ENCODE peak calls at places on chromosomes 2 and 18, in eight cellular contexts. One of them, this sample, is unnamed. For H3K4me1, the result is how much of the 10 kb centered on the place peaks cover.

GRCh38 chr2:240353086-240353798 is 82.2 kb upstream of the GPC1 start:
- DNase-seq in GM23338: no peak
- DNase-seq in fibroblast of lung: no peak
- DNase-seq in heart left ventricle: no peak
- DNase-seq in CD8-positive, alpha-beta T cell: no peak
- DNase-seq in kidney: no peak
- DNase-seq in prostate gland: no peak
- DNase-seq in psoas muscle: no peak
- DNase-seq in this sample: no peak

GRCh38 chr2:43051316-43051715 is 175.1 kb downstream of the ZFP36L2 start:
- DNase-seq in prostate gland: no peak
- DNase-seq in kidney: no peak
- DNase-seq in CD8-positive, alpha-beta T cell: peak
- DNase-seq in GM23338: no peak
- DNase-seq in fibroblast of lung: peak
- DNase-seq in heart left ventricle: no peak
- DNase-seq in psoas muscle: no peak
- DNase-seq in this sample: peak

GRCh38 chr2:10217499-10217861 is 85.2 kb upstream of the HPCAL1 start:
- DNase-seq in fibroblast of lung: no peak
- DNase-seq in prostate gland: no peak
- DNase-seq in heart left ventricle: no peak
- DNase-seq in CD8-positive, alpha-beta T cell: no peak
- DNase-seq in psoas muscle: no peak
- DNase-seq in kidney: no peak
- DNase-seq in GM23338: no peak
- DNase-seq in this sample: no peak

GRCh38 chr2:3483227-3483985 is 35.9 kb downstream of the ADI1 start:
- DNase-seq in heart left ventricle: peak
- DNase-seq in fibroblast of lung: peak
- DNase-seq in CD8-positive, alpha-beta T cell: no peak
- DNase-seq in prostate gland: peak
- DNase-seq in psoas muscle: peak
- DNase-seq in GM23338: peak
- DNase-seq in kidney: peak
- DNase-seq in this sample: no peak

GRCh38 chr2:44295636-44296359 is 20.5 kb downstream of the SLC3A1 start:
- DNase-seq in kidney: no peak
- DNase-seq in heart left ventricle: no peak
- DNase-seq in fibroblast of lung: no peak
- DNase-seq in GM23338: peak
- DNase-seq in psoas muscle: no peak
- DNase-seq in CD8-positive, alpha-beta T cell: no peak
- DNase-seq in prostate gland: no peak
- DNase-seq in this sample: no peak

GRCh38 chr18:61841709-61842108 is 51.1 kb downstream of the RNF152 start:
- DNase-seq in fibroblast of lung: no peak
- DNase-seq in CD8-positive, alpha-beta T cell: no peak
- DNase-seq in heart left ventricle: no peak
- DNase-seq in psoas muscle: no peak
- DNase-seq in GM23338: no peak
- DNase-seq in kidney: no peak
- DNase-seq in prostate gland: no peak
- DNase-seq in this sample: no peak

GRCh38 chr2:42775186-42775585 is 11.3 kb upstream of the OXER1 start:
- DNase-seq in CD8-positive, alpha-beta T cell: no peak
- DNase-seq in heart left ventricle: no peak
- DNase-seq in prostate gland: no peak
- DNase-seq in psoas muscle: no peak
- DNase-seq in GM23338: no peak
- DNase-seq in fibroblast of lung: no peak
- DNase-seq in kidney: no peak
- DNase-seq in this sample: no peak

GRCh38 chr2:239351687-239352086 is 49.1 kb downstream of the HDAC4 start:
- DNase-seq in prostate gland: no peak
- DNase-seq in CD8-positive, alpha-beta T cell: no peak
- DNase-seq in heart left ventricle: no peak
- DNase-seq in psoas muscle: no peak
- DNase-seq in kidney: no peak
- DNase-seq in GM23338: no peak
- DNase-seq in fibroblast of lung: no peak
- DNase-seq in this sample: no peak

GRCh38 chr2:2116657-2117056 is 214.4 kb downstream of the MYT1L start:
- DNase-seq in prostate gland: no peak
- DNase-seq in psoas muscle: no peak
- DNase-seq in CD8-positive, alpha-beta T cell: no peak
- DNase-seq in kidney: no peak
- DNase-seq in heart left ventricle: peak
- DNase-seq in GM23338: no peak
- DNase-seq in fibroblast of lung: no peak
- DNase-seq in this sample: no peak

GRCh38 chr2:75589344-75590105 is 28.8 kb upstream of the EVA1A start:
- DNase-seq in fibroblast of lung: peak
- DNase-seq in heart left ventricle: no peak
- DNase-seq in GM23338: no peak
- DNase-seq in CD8-positive, alpha-beta T cell: no peak
- DNase-seq in psoas muscle: no peak
- DNase-seq in kidney: no peak
- DNase-seq in prostate gland: no peak
- DNase-seq in this sample: no peak

GRCh38 chr18:61926532-61926931 is 33.7 kb upstream of the RNF152 start:
- DNase-seq in CD8-positive, alpha-beta T cell: no peak
- DNase-seq in psoas muscle: no peak
- DNase-seq in kidney: no peak
- DNase-seq in fibroblast of lung: no peak
- DNase-seq in prostate gland: no peak
- DNase-seq in GM23338: no peak
- DNase-seq in heart left ventricle: no peak
- DNase-seq in this sample: no peak

GRCh38 chr2:55063226-55063625 is 13.0 kb upstream of the RTN4 start:
- DNase-seq in heart left ventricle: no peak
- DNase-seq in CD8-positive, alpha-beta T cell: no peak
- DNase-seq in GM23338: no peak
- DNase-seq in psoas muscle: no peak
- DNase-seq in fibroblast of lung: no peak
- DNase-seq in kidney: no peak
- DNase-seq in prostate gland: no peak
- DNase-seq in this sample: no peak

GRCh38 chr2:187302619-187303018 is 145.4 kb downstream of the CALCRL start:
- DNase-seq in fibroblast of lung: peak
- DNase-seq in psoas muscle: no peak
- DNase-seq in kidney: no peak
- DNase-seq in prostate gland: no peak
- DNase-seq in heart left ventricle: peak
- DNase-seq in GM23338: no peak
- DNase-seq in CD8-positive, alpha-beta T cell: no peak
- DNase-seq in this sample: no peak

GRCh38 chr2:238693337-238694093 is 154.4 kb upstream of the TWIST2 start:
- DNase-seq in fibroblast of lung: no peak
- DNase-seq in GM23338: no peak
- DNase-seq in prostate gland: no peak
- DNase-seq in psoas muscle: no peak
- DNase-seq in kidney: peak
- DNase-seq in heart left ventricle: no peak
- DNase-seq in CD8-positive, alpha-beta T cell: no peak
- DNase-seq in this sample: no peak

GRCh38 chr2:176582990-176583481 is 313.8 kb downstream of the MTX2 start:
- DNase-seq in fibroblast of lung: peak
- DNase-seq in kidney: no peak
- DNase-seq in heart left ventricle: peak
- DNase-seq in psoas muscle: no peak
- DNase-seq in CD8-positive, alpha-beta T cell: no peak
- DNase-seq in GM23338: no peak
- DNase-seq in prostate gland: no peak
- DNase-seq in this sample: no peak

GRCh38 chr2:107591541-107591940 is 235.2 kb upstream of the RGPD4 start:
- DNase-seq in psoas muscle: no peak
- DNase-seq in heart left ventricle: no peak
- DNase-seq in prostate gland: no peak
- DNase-seq in GM23338: no peak
- DNase-seq in fibroblast of lung: peak
- DNase-seq in kidney: no peak
- DNase-seq in CD8-positive, alpha-beta T cell: no peak
- DNase-seq in this sample: no peak

GRCh38 chr2:239953418-239954061 is 71.6 kb downstream of the NDUFA10 start:
- DNase-seq in kidney: peak
- DNase-seq in CD8-positive, alpha-beta T cell: no peak
- DNase-seq in heart left ventricle: peak
- DNase-seq in prostate gland: peak
- DNase-seq in fibroblast of lung: peak
- DNase-seq in GM23338: no peak
- DNase-seq in psoas muscle: no peak
- DNase-seq in this sample: no peak

GRCh38 chr18:13268035-13268700 is 49.6 kb downstream of the LDLRAD4 start:
- DNase-seq in CD8-positive, alpha-beta T cell: no peak
- DNase-seq in psoas muscle: no peak
- DNase-seq in prostate gland: peak
- DNase-seq in fibroblast of lung: peak
- DNase-seq in heart left ventricle: peak
- DNase-seq in kidney: peak
- DNase-seq in GM23338: peak
- DNase-seq in this sample: no peak

GRCh38 chr18:73201940-73202339 is 334.2 kb upstream of the NETO1 start:
- DNase-seq in fibroblast of lung: peak
- DNase-seq in kidney: no peak
- DNase-seq in psoas muscle: no peak
- DNase-seq in prostate gland: no peak
- DNase-seq in GM23338: no peak
- DNase-seq in heart left ventricle: no peak
- DNase-seq in CD8-positive, alpha-beta T cell: no peak
- DNase-seq in this sample: no peak

GRCh38 chr2:38959464-38959863 is 69.8 kb downstream of the ARHGEF33 start:
- DNase-seq in psoas muscle: no peak
- DNase-seq in kidney: no peak
- DNase-seq in CD8-positive, alpha-beta T cell: no peak
- DNase-seq in fibroblast of lung: no peak
- DNase-seq in prostate gland: no peak
- DNase-seq in heart left ventricle: peak
- DNase-seq in GM23338: no peak
- DNase-seq in this sample: no peak

GRCh38 chr2:38966006-38966405 is 76.3 kb downstream of the ARHGEF33 start:
- DNase-seq in CD8-positive, alpha-beta T cell: no peak
- DNase-seq in fibroblast of lung: no peak
- DNase-seq in psoas muscle: no peak
- DNase-seq in prostate gland: no peak
- DNase-seq in kidney: no peak
- DNase-seq in heart left ventricle: no peak
- DNase-seq in GM23338: no peak
- DNase-seq in this sample: no peak

GRCh38 chr2:38957972-38958371 is 68.3 kb downstream of the ARHGEF33 start:
- DNase-seq in heart left ventricle: no peak
- DNase-seq in GM23338: no peak
- DNase-seq in fibroblast of lung: no peak
- DNase-seq in psoas muscle: no peak
- DNase-seq in prostate gland: no peak
- DNase-seq in CD8-positive, alpha-beta T cell: no peak
- DNase-seq in kidney: no peak
- DNase-seq in this sample: no peak

GRCh38 chr2:38960609-38961320 is 71.1 kb downstream of the ARHGEF33 start:
- DNase-seq in kidney: peak
- DNase-seq in GM23338: no peak
- DNase-seq in heart left ventricle: no peak
- DNase-seq in CD8-positive, alpha-beta T cell: no peak
- DNase-seq in psoas muscle: no peak
- DNase-seq in prostate gland: no peak
- DNase-seq in fibroblast of lung: no peak
- DNase-seq in this sample: no peak

GRCh38 chr2:38959938-38960608 is 70.4 kb downstream of the ARHGEF33 start:
- DNase-seq in kidney: peak
- DNase-seq in prostate gland: peak
- DNase-seq in GM23338: peak
- DNase-seq in psoas muscle: peak
- DNase-seq in CD8-positive, alpha-beta T cell: peak
- DNase-seq in fibroblast of lung: peak
- DNase-seq in heart left ventricle: peak
- DNase-seq in this sample: peak
- TF ChIP-seq CTCF in kidney: peak
- TF ChIP-seq CTCF in prostate gland: no peak
- TF ChIP-seq CTCF in GM23338: no peak
- TF ChIP-seq CTCF in psoas muscle: no peak
- TF ChIP-seq CTCF in CD8-positive, alpha-beta T cell: no peak
- TF ChIP-seq CTCF in fibroblast of lung: peak
- TF ChIP-seq CTCF in heart left ventricle: no peak
- TF ChIP-seq CTCF in this sample: no peak

GRCh38 chr2:12495247-12495868 is 221.4 kb upstream of the TRIB2 start:
- DNase-seq in heart left ventricle: no peak
- DNase-seq in fibroblast of lung: no peak
- DNase-seq in kidney: no peak
- DNase-seq in GM23338: no peak
- DNase-seq in CD8-positive, alpha-beta T cell: no peak
- DNase-seq in psoas muscle: no peak
- DNase-seq in prostate gland: no peak
- DNase-seq in this sample: no peak
- H3K4me1 ChIP-seq in heart left ventricle: under half
- H3K4me1 ChIP-seq in fibroblast of lung: under half
- H3K4me1 ChIP-seq in kidney: under half
- H3K4me1 ChIP-seq in GM23338: under half
- H3K4me1 ChIP-seq in CD8-positive, alpha-beta T cell: under half
- H3K4me1 ChIP-seq in psoas muscle: under half
- H3K4me1 ChIP-seq in prostate gland: under half
- H3K4me1 ChIP-seq in this sample: under half

DNA sequence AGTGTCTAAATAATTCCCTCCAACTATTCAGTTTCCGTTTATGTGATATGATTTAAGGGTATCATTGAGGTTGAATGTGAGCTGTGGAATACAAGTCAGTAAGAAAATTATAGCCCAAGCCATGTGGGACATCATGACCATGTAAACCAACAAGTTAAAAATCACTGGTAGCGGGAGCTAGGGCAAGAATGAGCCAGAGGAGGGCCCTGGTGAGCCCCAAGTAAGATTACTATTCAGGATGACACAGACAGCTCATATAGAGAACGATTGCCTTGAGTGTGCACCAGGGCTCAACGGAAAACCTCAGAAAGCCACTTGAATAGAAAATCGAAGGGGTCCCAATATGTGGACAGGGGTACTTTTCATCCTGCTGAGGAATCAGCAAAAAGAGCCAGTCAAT is 87.8 kb upstream of the RBMS1 start:
- DNase-seq in kidney: no peak
- DNase-seq in fibroblast of lung: no peak
- DNase-seq in heart left ventricle: no peak
- DNase-seq in CD8-positive, alpha-beta T cell: no peak
- DNase-seq in GM23338: peak
- DNase-seq in psoas muscle: no peak
- DNase-seq in prostate gland: no peak
- DNase-seq in this sample: no peak
- TF ChIP-seq CTCF in kidney: no peak
- TF ChIP-seq CTCF in fibroblast of lung: peak
- TF ChIP-seq CTCF in heart left ventricle: no peak
- TF ChIP-seq CTCF in CD8-positive, alpha-beta T cell: no peak
- TF ChIP-seq CTCF in GM23338: peak
- TF ChIP-seq CTCF in psoas muscle: no peak
- TF ChIP-seq CTCF in prostate gland: no peak
- TF ChIP-seq CTCF in this sample: no peak

GRCh38 chr2:108635630-108636354 is 83.5 kb upstream of the RANBP2 start:
- DNase-seq in CD8-positive, alpha-beta T cell: no peak
- DNase-seq in fibroblast of lung: no peak
- DNase-seq in prostate gland: no peak
- DNase-seq in kidney: peak
- DNase-seq in GM23338: no peak
- DNase-seq in heart left ventricle: no peak
- DNase-seq in psoas muscle: no peak
- DNase-seq in this sample: peak
- H3K4me1 ChIP-seq in CD8-positive, alpha-beta T cell: under half
- H3K4me1 ChIP-seq in fibroblast of lung: under half
- H3K4me1 ChIP-seq in prostate gland: under half
- H3K4me1 ChIP-seq in kidney: under half
- H3K4me1 ChIP-seq in GM23338: under half
- H3K4me1 ChIP-seq in heart left ventricle: half or more
- H3K4me1 ChIP-seq in psoas muscle: half or more
- H3K4me1 ChIP-seq in this sample: under half